ENCODE peak calls at places on chromosome 22, in six cellular contexts. K is H1, Q is K562, L is HepG2, V is SK-N-SH, F is GM12878. X is an unnamed sample.

GRCh38 chr22:29780220-29780619 is 13.1 kb downstream of the UQCR10 start:
- DNase-seq in K (no peak), Q (no peak), L (no peak), V (no peak), F (no peak), X (no peak)

GRCh38 chr22:30609260-30610185 is 2.5 kb downstream of the TCN2 start:
- DNase-seq in K (no peak), Q (peak; percentile 83), L (no peak), V (no peak), F (peak; percentile 70), X (peak; percentile 71)

GRCh38 chr22:48881326-48881980 is 946.2 kb downstream of the BRD1 start:
- DNase-seq in K (no peak), Q (no peak), L (no peak), V (no peak), F (no peak), X (no peak)

GRCh38 chr22:22086501-22087158 is 104.0 kb upstream of the TOP3B start:
- DNase-seq in K (no peak), Q (no peak), L (no peak), V (no peak), F (no peak), X (no peak)

GRCh38 chr22:47043835-47044721 is 281.6 kb downstream of the TBC1D22A start:
- DNase-seq in K (no peak), Q (no peak), L (no peak), V (no peak), F (no peak), X (no peak)

GRCh38 chr22:40347300-40347699 is 1.0 kb downstream of the ADSL start:
- DNase-seq in K (no peak), Q (no peak), L (no peak), V (no peak), F (no peak), X (no peak)

GRCh38 chr22:50542416-50542927 is 3.2 kb upstream of the KLHDC7B start:
- DNase-seq in K (no peak), Q (no peak), L (no peak), V (no peak), F (peak; percentile 93), X (peak; percentile 90)

GRCh38 chr22:48908547-48908946 is 919.1 kb downstream of the BRD1 start:
- DNase-seq in K (no peak), Q (no peak), L (no peak), V (no peak), F (no peak), X (no peak)

GRCh38 chr22:29071261-29072045 is 1.4 kb upstream of the KREMEN1 start:
- DNase-seq in K (peak; percentile 78), Q (no peak), L (peak; percentile 71), V (no peak), F (no peak), X (peak; percentile 31)

GRCh38 chr22:49983148-49984042 is 22.8 kb downstream of the PIM3 start:
- DNase-seq in K (peak; percentile 83), Q (no peak), L (no peak), V (peak; percentile 69), F (no peak), X (no peak)

GRCh38 chr22:46084943-46085830 is 65.1 kb upstream of the PPARA start:
- DNase-seq in K (no peak), Q (peak; percentile 71), L (no peak), V (peak; percentile 74), F (no peak), X (no peak)

GRCh38 chr22:34000879-34001526 is 80.7 kb upstream of the LARGE1 start:
- DNase-seq in K (no peak), Q (no peak), L (no peak), V (no peak), F (no peak), X (no peak)

GRCh38 chr22:39421691-39422090 is 22.1 kb downstream of the TAB1 start:
- DNase-seq in K (no peak), Q (no peak), L (no peak), V (no peak), F (no peak), X (no peak)

GRCh38 chr22:29342577-29343312 is 27.2 kb upstream of the RASL10A start:
- DNase-seq in K (no peak), Q (peak; percentile 17), L (peak; percentile 60), V (peak; percentile 69), F (no peak), X (no peak)

GRCh38 chr22:20588843-20589581 is 81.6 kb downstream of the MED15 start:
- DNase-seq in K (no peak), Q (no peak), L (no peak), V (no peak), F (no peak), X (no peak)

GRCh38 chr22:46219650-46220049 is 30.4 kb downstream of the CDPF1 start:
- DNase-seq in K (no peak), Q (no peak), L (no peak), V (no peak), F (peak; percentile 7), X (no peak)

GRCh38 chr22:20436309-20437252 is 1.0 kb downstream of the SCARF2 start:
- DNase-seq in K (peak; percentile 72), Q (no peak), L (no peak), V (peak; percentile 90), F (no peak), X (no peak)

GRCh38 chr22:39427751-39428596 is 28.4 kb downstream of the TAB1 start:
- DNase-seq in K (no peak), Q (no peak), L (no peak), V (no peak), F (no peak), X (no peak)

GRCh38 chr22:20807315-20807752 is 33.4 kb downstream of the SERPIND1 start:
- DNase-seq in K (no peak), Q (peak; percentile 78), L (no peak), V (no peak), F (no peak), X (no peak)

GRCh38 chr22:23147632-23148387 is 2.5 kb downstream of the RAB36 start:
- DNase-seq in K (no peak), Q (no peak), L (peak; percentile 21), V (no peak), F (no peak), X (no peak)

GRCh38 chr22:20885557-20886323 is 26.9 kb downstream of the SNAP29 start:
- DNase-seq in K (peak; percentile 90), Q (peak; percentile 98), L (peak; percentile 85), V (peak; percentile 84), F (no peak), X (no peak)

GRCh38 chr22:29892315-29892714 is 9.3 kb downstream of the MTMR3 start:
- DNase-seq in K (no peak), Q (no peak), L (no peak), V (no peak), F (no peak), X (no peak)

GRCh38 chr22:38397189-38398097 is 57.6 kb downstream of the KCNJ4 start:
- DNase-seq in K (peak; percentile 85), Q (no peak), L (no peak), V (no peak), F (no peak), X (peak; percentile 71)
- H3K27ac ChIP-seq in K (peak overlapping the region; percentile 94), Q (peak overlapping the region; percentile 85), L (peak overlapping the region; percentile 48), V (peak overlapping the region; percentile 22), F (peak overlapping the region; percentile 85), X (peak overlapping the region; percentile 95)

GRCh38 chr22:27331526-27332281 is 469.9 kb downstream of the MN1 start:
- DNase-seq in K (peak; percentile 73), Q (no peak), L (peak; percentile 6), V (peak; percentile 81), F (no peak), X (peak; percentile 27)

GRCh38 chr22:27335102-27335660 is 466.4 kb downstream of the MN1 start:
- DNase-seq in K (peak; percentile 10), Q (no peak), L (no peak), V (no peak), F (no peak), X (no peak)

GRCh38 chr22:27340047-27340446 is 461.5 kb downstream of the MN1 start:
- DNase-seq in K (no peak), Q (no peak), L (no peak), V (no peak), F (no peak), X (no peak)

GRCh38 chr22:27337676-27338075 is 463.9 kb downstream of the MN1 start:
- DNase-seq in K (no peak), Q (no peak), L (no peak), V (no peak), F (no peak), X (no peak)

DNA sequence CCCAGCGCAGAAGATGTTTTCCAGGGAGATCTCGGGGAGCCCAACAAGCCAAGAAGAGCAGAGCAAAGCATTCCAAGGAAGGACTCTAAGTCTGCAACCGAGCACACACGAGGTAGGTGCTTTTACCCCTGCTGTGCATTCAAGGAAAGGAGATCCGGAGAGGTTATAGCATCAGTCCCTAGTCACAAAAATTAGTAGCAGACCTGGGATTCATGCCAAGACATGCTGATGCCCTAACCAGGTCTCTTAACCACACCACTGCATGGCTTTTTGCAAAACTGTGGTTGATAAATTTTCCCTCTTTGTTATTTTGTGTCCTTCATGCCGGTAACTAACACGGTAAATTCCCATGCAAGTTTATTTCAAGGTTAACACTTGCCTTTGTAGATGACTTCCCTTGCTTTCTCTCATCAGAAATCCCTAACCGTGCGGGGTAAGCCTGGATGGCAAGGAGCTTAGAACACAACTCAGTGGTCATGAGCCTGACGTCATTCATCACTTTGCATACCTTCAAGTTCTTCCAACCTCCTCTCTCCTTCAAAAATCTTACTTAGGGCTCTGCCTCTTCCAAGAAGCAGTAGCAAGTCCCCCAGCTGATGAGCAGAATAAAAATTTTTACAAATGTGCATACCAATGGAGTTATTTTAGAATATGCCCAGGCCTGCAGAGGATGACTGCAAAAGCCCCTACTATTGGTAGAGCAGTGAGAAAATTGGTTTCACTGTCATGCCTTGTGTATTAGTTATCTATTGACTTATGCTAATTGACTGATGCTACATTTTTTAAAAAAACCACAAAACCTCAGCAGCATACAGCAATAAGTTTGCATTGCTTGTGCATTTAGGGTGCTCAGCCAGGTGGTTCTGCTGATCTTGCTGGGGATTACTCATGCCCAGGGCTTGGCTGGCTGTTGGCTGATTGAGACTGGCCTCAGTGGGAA is 465.1 kb downstream of the MN1 start:
- DNase-seq in K (peak; percentile 13), Q (no peak), L (no peak), V (no peak), F (no peak), X (no peak)
- TF ChIP-seq GABPA in K (no peak), Q (no peak), L (no peak), V (no peak), F (no peak), X (no peak)

DNA sequence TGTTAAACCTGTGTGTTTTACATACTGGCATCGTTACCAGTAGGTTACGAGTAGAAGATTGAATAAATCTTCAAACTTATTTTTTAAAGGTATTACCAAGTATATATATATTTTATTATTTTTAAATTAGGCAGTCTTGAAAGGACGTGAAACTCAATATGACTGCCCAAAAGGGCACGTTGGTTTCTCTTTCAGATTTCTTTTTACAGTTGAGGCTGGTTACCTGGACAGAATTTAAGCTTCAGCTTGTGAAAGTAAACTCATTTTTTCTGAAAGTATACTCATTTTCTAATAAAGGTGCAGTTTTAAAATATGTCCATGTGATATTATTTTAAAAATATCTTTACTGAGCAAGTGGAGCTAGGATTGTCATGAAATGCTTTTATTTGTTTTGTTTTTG is 1.7 kb downstream of the FBXO7 start:
- DNase-seq in K (no peak), Q (no peak), L (no peak), V (no peak), F (no peak), X (no peak)
- H3K27ac ChIP-seq in K (no peak overlapping the region), Q (peak overlapping the region; percentile 90), L (peak overlapping the region; percentile 97), V (no peak overlapping the region), F (peak overlapping the region; percentile 84), X (no peak overlapping the region)

DNA sequence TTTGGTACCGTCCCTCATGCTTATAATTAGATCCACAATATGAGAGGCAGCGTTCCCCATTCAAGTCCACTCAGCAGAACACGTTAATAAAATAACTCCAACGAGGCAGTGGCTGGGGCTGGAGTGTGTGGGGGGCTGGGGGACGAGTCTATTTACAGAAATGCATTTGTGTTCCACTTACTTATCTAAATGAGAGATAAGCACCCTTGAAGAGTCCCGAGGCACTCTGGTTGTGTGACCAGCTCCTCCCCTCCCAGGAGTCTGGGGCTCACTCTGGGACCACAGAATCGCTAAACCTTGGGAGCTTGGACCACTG is 14.6 kb downstream of the PHF21B start:
- DNase-seq in K (no peak), Q (no peak), L (no peak), V (no peak), F (no peak), X (no peak)
- TF ChIP-seq GABPA in K (no peak), Q (no peak), L (no peak), V (no peak), F (no peak), X (no peak)